ENCODE peak calls at places on chromosomes 5 and 9, in six cellular contexts. K is NCI-H524 treated with DMSO at 0.1 percent for 48 hours; I is SK-N-MC; N is choroid plexus epithelial cell; C is COR-L47; M is stimulated activated CD4-positive, alpha-beta T cell treated with anti-CD3 and anti-CD28 coated beads, Interleukin-15, amount 100 ng/mL, for 1 hour. E is an unnamed sample.

GRCh38 chr5:135085133-135085935 is 51.3 kb upstream of the PITX1 start:
- DNase-seq in K (no peak), I (no peak), N (no peak), C (no peak), M (no peak), E (no peak)

GRCh38 chr5:169226904-169227303 is 74.0 kb downstream of the SLIT3 start:
- DNase-seq in K (no peak), I (no peak), N (no peak), C (no peak), M (no peak), E (no peak)

GRCh38 chr5:1110930-1111726 is 735 bp downstream of the SLC12A7 start:
- DNase-seq in K (no peak), I (no peak), N (no peak), C (no peak), M (no peak), E (no peak)

GRCh38 chr5:137146402-137146889 is 352.7 kb downstream of the SPOCK1 start:
- DNase-seq in K (no peak), I (no peak), N (peak), C (no peak), M (no peak), E (no peak)

GRCh38 chr5:13830536-13830935 is 114.0 kb downstream of the DNAH5 start:
- DNase-seq in K (no peak), I (no peak), N (no peak), C (no peak), M (no peak), E (no peak)

GRCh38 chr9:79395691-79396558 is 175.8 kb upstream of the TLE4 start:
- DNase-seq in K (no peak), I (no peak), N (no peak), C (peak), M (no peak), E (no peak)

GRCh38 chr5:131224387-131225191 is 39.3 kb upstream of the CDC42SE2 start:
- DNase-seq in K (no peak), I (no peak), N (peak), C (no peak), M (no peak), E (no peak)

GRCh38 chr9:126522957-126523356 is 90.8 kb upstream of the LMX1B start:
- DNase-seq in K (no peak), I (no peak), N (no peak), C (no peak), M (no peak), E (no peak)

GRCh38 chr9:93827545-93828330 is 127.4 kb downstream of the BARX1 start:
- DNase-seq in K (no peak), I (no peak), N (peak), C (no peak), M (peak), E (no peak)

GRCh38 chr5:134724872-134725271 is 13.5 kb upstream of the CAMLG start:
- DNase-seq in K (no peak), I (no peak), N (no peak), C (no peak), M (no peak), E (no peak)

GRCh38 chr9:37902804-37903580 is 935 bp downstream of the SLC25A51 start:
- DNase-seq in K (no peak), I (no peak), N (peak), C (no peak), M (no peak), E (no peak)

GRCh38 chr5:31701642-31702041 is 62.7 kb downstream of the PDZD2 start:
- DNase-seq in K (no peak), I (no peak), N (no peak), C (no peak), M (no peak), E (no peak)

GRCh38 chr9:70010015-70010414 is 33.6 kb upstream of the MAMDC2 start:
- DNase-seq in K (no peak), I (no peak), N (no peak), C (no peak), M (no peak), E (no peak)

GRCh38 chr9:20353931-20354652 is 268.2 kb downstream of the MLLT3 start:
- DNase-seq in K (no peak), I (no peak), N (peak), C (no peak), M (no peak), E (no peak)

GRCh38 chr5:93092349-93093105 is 488.5 kb downstream of the NR2F1-AS1 start:
- DNase-seq in K (peak), I (no peak), N (peak), C (no peak), M (no peak), E (no peak)

GRCh38 chr9:89001917-89002540 is 10.8 kb downstream of the S1PR3 start:
- DNase-seq in K (no peak), I (no peak), N (no peak), C (no peak), M (no peak), E (no peak)

GRCh38 chr9:13035822-13036221 is 243.7 kb downstream of the MPDZ start:
- DNase-seq in K (no peak), I (no peak), N (no peak), C (no peak), M (no peak), E (no peak)

GRCh38 chr5:38551020-38552017 is 5.1 kb downstream of the LIFR start:
- DNase-seq in K (no peak), I (no peak), N (peak), C (peak), M (no peak), E (no peak)

GRCh38 chr9:132042324-132042723 is 37.3 kb downstream of the MED27 start:
- DNase-seq in K (peak), I (no peak), N (peak), C (no peak), M (no peak), E (no peak)

GRCh38 chr5:168342151-168342825 is 50.8 kb downstream of the WWC1 start:
- DNase-seq in K (no peak), I (no peak), N (no peak), C (no peak), M (no peak), E (no peak)

GRCh38 chr5:1832511-1833250 is 31.5 kb downstream of the NDUFS6 start:
- DNase-seq in K (no peak), I (no peak), N (no peak), C (no peak), M (no peak), E (no peak)

GRCh38 chr5:109819878-109820277 is 130.2 kb downstream of the MAN2A1 start:
- DNase-seq in K (no peak), I (no peak), N (no peak), C (no peak), M (no peak), E (no peak)

GRCh38 chr9:110320651-110321050 is 17.0 kb downstream of the TXNDC8 start:
- DNase-seq in K (no peak), I (no peak), N (peak), C (no peak), M (no peak), E (no peak)

GRCh38 chr9:132584616-132585560 is 2.5 kb downstream of the BARHL1 start:
- DNase-seq in K (no peak), I (no peak), N (no peak), C (no peak), M (no peak), E (no peak)

GRCh38 chr9:14500705-14501104 is 186.8 kb upstream of the NFIB start:
- DNase-seq in K (no peak), I (no peak), N (no peak), C (no peak), M (no peak), E (no peak)

GRCh38 chr9:129740666-129741464 is 12.0 kb downstream of the PTGES start:
- DNase-seq in K (no peak), I (no peak), N (no peak), C (no peak), M (no peak), E (no peak)

GRCh38 chr5:54705994-54706616 is 188.5 kb downstream of the SNX18 start:
- DNase-seq in K (no peak), I (no peak), N (no peak), C (no peak), M (no peak), E (no peak)

GRCh38 chr5:62783374-62784057 is 204.9 kb downstream of the LRRC70 start:
- DNase-seq in K (no peak), I (no peak), N (no peak), C (no peak), M (no peak), E (no peak)

GRCh38 chr5:42985129-42986037 is 54.7 kb downstream of the ANXA2R start:
- DNase-seq in K (no peak), I (no peak), N (peak), C (no peak), M (no peak), E (no peak)

GRCh38 chr5:68187268-68188055 is 28.1 kb upstream of the PIK3R1 start:
- DNase-seq in K (no peak), I (no peak), N (peak), C (no peak), M (no peak), E (no peak)

GRCh38 chr5:34415559-34416198 is 240.4 kb upstream of the RAI14 start:
- DNase-seq in K (no peak), I (no peak), N (peak), C (no peak), M (no peak), E (no peak)